ENCODE peak calls at places on chromosomes 4 and X, in four cellular contexts. Z is body of pancreas, J is tibial artery, K is thoracic aorta. E is an unnamed sample. For H3K9me3, the result is how much of the 10 kb centered on the place peaks cover.

GRCh38 chrX:9682456-9682855 is 83.2 kb downstream of the GPR143 start:
- DNase-seq in J (no peak), Z (no peak), K (no peak), E (no peak)

GRCh38 chr4:61877893-61878292 is 677.8 kb downstream of the ADGRL3 start:
- DNase-seq in J (no peak), K (no peak), Z (no peak), E (no peak)

GRCh38 chr4:146193628-146194027 is 18.1 kb downstream of the LSM6 start:
- DNase-seq in K (no peak), J (no peak), Z (no peak), E (no peak)

GRCh38 chrX:43474321-43474720 is 181.8 kb upstream of the MAOA start:
- DNase-seq in K (no peak), J (no peak), Z (no peak), E (no peak)

GRCh38 chr4:29326816-29327215 is 1393.4 kb upstream of the PCDH7 start:
- DNase-seq in J (no peak), K (no peak), Z (no peak), E (no peak)

GRCh38 chr4:88660446-88661294 is 37.0 kb downstream of the NAP1L5 start:
- DNase-seq in Z (no peak), J (no peak), K (no peak), E (no peak)

GRCh38 chr4:151475338-151475737 is 66.4 kb downstream of the FHIP1A start:
- DNase-seq in K (no peak), Z (no peak), J (no peak), E (no peak)

GRCh38 chrX:38225093-38225492 is 4.4 kb upstream of the SRPX start:
- DNase-seq in K (no peak), J (no peak), Z (no peak), E (no peak)

GRCh38 chrX:138711399-138712347 is at the start of gene FGF13:
- DNase-seq in J (peak), Z (peak), K (no peak), E (no peak)

GRCh38 chrX:103248553-103248952 is 6.4 kb downstream of the TCEAL8 start:
- DNase-seq in J (no peak), Z (no peak), K (no peak), E (no peak)

GRCh38 chrX:107602694-107603239 is 25.5 kb upstream of the PRPS1 start:
- DNase-seq in Z (no peak), K (no peak), J (no peak), E (no peak)

GRCh38 chr4:10416441-10416840 is 40.8 kb downstream of the ZNF518B start:
- DNase-seq in J (no peak), Z (no peak), K (no peak), E (no peak)

GRCh38 chr4:24881508-24882071 is 31.3 kb downstream of the CCDC149 start:
- DNase-seq in Z (no peak), K (no peak), J (no peak), E (no peak)

GRCh38 chr4:25448379-25449109 is 71.5 kb downstream of the ANAPC4 start:
- DNase-seq in Z (no peak), K (no peak), J (peak), E (peak)

GRCh38 chr4:182808673-182809416 is 108.3 kb downstream of the DCTD start:
- DNase-seq in Z (no peak), K (no peak), J (no peak), E (no peak)

GRCh38 chr4:150855981-150856510 is 159.0 kb downstream of the LRBA start:
- DNase-seq in Z (no peak), J (no peak), K (no peak), E (no peak)

GRCh38 chrX:130738638-130739195 is 164.3 kb downstream of the ENOX2 start:
- DNase-seq in J (no peak), K (no peak), Z (no peak), E (no peak)

GRCh38 chr4:31069151-31069550 is 349.0 kb downstream of the PCDH7 start:
- DNase-seq in J (no peak), K (no peak), Z (no peak), E (no peak)

GRCh38 chr4:149911995-149912394 is 96.4 kb upstream of the IQCM start:
- DNase-seq in K (no peak), J (no peak), Z (no peak), E (no peak)

GRCh38 chr4:173301518-173302201 is 32.5 kb downstream of the HMGB2 start:
- DNase-seq in Z (no peak), J (no peak), K (no peak), E (peak)

GRCh38 chrX:22969416-22969815 is 30.3 kb upstream of the DDX53 start:
- DNase-seq in K (no peak), J (no peak), Z (no peak), E (no peak)

GRCh38 chrX:39903343-39903742 is 194.4 kb downstream of the BCOR start:
- DNase-seq in Z (no peak), J (no peak), K (no peak), E (no peak)

GRCh38 chrX:109440475-109440874 is 41.4 kb downstream of the GUCY2F start:
- DNase-seq in Z (no peak), J (no peak), K (no peak), E (no peak)

GRCh38 chr4:128123036-128123435 is 61.9 kb downstream of the LARP1B start:
- DNase-seq in J (no peak), Z (no peak), K (no peak), E (no peak)

GRCh38 chr4:36351082-36351666 is 69.8 kb downstream of the DTHD1 start:
- DNase-seq in Z (peak), J (no peak), K (no peak), E (no peak)

GRCh38 chr4:127124919-127125318 is 507.8 kb upstream of the INTU start:
- DNase-seq in K (no peak), J (no peak), Z (no peak), E (no peak)

GRCh38 chrX:132433001-132433400 is 55.8 kb downstream of the MBNL3 start:
- DNase-seq in Z (no peak), K (no peak), J (no peak), E (no peak)

GRCh38 chrX:7062276-7062675 is 85.2 kb upstream of the STS start:
- DNase-seq in K (no peak), J (no peak), Z (no peak), E (no peak)

GRCh38 chrX:107716045-107716684 is 59.4 kb downstream of the TSC22D3 start:
- DNase-seq in Z (no peak), J (peak), K (no peak), E (no peak)

GRCh38 chr4:159150838-159151390 is 48.0 kb downstream of the RAPGEF2 start:
- DNase-seq in Z (no peak), K (no peak), J (no peak), E (no peak)

GRCh38 chrX:40008841-40009461 is 88.8 kb downstream of the BCOR start:
- DNase-seq in K (no peak), Z (peak), J (no peak), E (no peak)

GRCh38 chrX:118221733-118222132 is 105.1 kb upstream of the KLHL13 start:
- DNase-seq in Z (no peak), J (no peak), K (no peak), E (no peak)

GRCh38 chr4:182531555-182532162 is 288.5 kb downstream of the TENM3 start:
- DNase-seq in J (no peak), Z (no peak), K (no peak), E (no peak)

GRCh38 chr4:75924309-75924708 is 16.5 kb downstream of the NAAA start:
- DNase-seq in K (no peak), Z (no peak), J (no peak), E (no peak)

GRCh38 chr4:53908661-53909078 is 155.7 kb downstream of the CHIC2 start:
- DNase-seq in J (no peak), K (no peak), Z (peak), E (peak)

GRCh38 chr4:96016615-96017299 is 176.9 kb downstream of the PDHA2 start:
- DNase-seq in K (no peak), J (no peak), Z (no peak), E (no peak)

GRCh38 chr4:147821555-147821954 is 89.7 kb downstream of the ARHGAP10 start:
- DNase-seq in J (no peak), Z (no peak), K (no peak), E (no peak)

GRCh38 chrX:68428431-68428830 is 4.9 kb downstream of the OPHN1 start:
- DNase-seq in J (no peak), K (no peak), Z (no peak), E (no peak)

DNA sequence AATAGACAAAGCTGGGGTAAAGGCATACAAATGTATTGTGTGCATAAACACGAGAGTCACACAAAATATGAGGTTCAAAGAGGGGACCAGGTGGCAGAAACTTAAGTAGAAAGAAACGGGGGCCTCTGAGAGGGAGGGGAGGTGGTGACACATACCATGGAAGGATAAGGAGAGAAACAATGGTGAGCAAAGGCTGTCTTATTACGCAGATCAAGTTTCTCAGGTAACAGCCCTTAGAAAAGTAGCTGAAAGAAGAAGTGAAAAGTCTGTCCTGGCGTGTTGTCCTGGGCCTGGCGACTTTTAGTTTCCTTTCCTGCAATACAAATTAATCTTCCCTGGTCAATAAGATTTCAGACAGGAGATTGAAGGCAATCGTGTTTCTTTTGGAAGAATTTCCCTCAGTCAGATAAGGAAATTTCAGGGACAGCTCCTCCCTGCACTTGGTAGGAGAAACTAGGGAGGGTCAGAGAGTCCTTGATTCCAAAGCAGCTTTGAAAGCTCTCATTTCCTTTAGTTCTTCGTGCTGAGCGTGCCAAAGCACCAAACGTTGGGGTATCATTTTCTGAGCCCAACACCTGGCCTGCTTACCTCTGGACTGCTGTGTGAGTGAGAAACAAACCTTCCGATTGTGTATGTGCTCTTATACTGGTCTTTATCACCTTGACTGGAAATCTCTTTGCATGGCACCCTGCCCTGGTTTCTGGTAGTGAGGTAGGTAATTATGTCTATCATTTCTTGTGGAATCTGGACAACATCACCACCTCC is 676.7 kb upstream of the LCORL start:
- DNase-seq in Z (no peak), K (no peak), J (no peak), E (no peak)
- H3K27ac ChIP-seq in Z (no peak), K (no peak), J (no peak), E (no peak)

DNA sequence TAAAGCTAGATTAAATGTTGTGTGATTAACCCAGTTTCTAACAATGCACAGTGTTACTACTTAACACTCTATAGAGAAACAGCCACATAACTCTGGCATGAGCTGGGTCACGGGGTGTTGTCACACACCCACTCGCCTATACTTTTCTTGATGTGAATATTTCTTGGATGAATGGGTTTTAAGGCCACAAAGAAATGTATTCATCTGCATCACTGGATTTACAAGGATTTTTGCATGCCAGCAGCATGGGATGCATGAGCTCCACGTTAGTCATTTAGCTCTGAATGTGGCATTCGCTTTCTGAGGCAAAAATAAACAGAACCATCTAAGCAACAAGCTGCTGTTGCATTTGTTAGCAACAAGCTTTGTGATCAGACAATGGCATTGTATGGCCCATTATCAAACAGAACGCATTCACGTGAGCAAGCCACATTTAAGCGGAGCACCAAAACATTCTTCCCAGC is 89.7 kb downstream of the LRP2BP start:
- DNase-seq in J (no peak), Z (no peak), K (no peak), E (peak)
- TF ChIP-seq CTCF in J (no peak), Z (no peak), K (no peak), E (no peak)

GRCh38 chrX:81876437-81876836 is 674.5 kb downstream of the SH3BGRL start:
- DNase-seq in K (no peak), J (no peak), Z (no peak), E (no peak)
- H3K9me3 ChIP-seq in K (under half), J (under half), Z (under half), E (under half)

DNA sequence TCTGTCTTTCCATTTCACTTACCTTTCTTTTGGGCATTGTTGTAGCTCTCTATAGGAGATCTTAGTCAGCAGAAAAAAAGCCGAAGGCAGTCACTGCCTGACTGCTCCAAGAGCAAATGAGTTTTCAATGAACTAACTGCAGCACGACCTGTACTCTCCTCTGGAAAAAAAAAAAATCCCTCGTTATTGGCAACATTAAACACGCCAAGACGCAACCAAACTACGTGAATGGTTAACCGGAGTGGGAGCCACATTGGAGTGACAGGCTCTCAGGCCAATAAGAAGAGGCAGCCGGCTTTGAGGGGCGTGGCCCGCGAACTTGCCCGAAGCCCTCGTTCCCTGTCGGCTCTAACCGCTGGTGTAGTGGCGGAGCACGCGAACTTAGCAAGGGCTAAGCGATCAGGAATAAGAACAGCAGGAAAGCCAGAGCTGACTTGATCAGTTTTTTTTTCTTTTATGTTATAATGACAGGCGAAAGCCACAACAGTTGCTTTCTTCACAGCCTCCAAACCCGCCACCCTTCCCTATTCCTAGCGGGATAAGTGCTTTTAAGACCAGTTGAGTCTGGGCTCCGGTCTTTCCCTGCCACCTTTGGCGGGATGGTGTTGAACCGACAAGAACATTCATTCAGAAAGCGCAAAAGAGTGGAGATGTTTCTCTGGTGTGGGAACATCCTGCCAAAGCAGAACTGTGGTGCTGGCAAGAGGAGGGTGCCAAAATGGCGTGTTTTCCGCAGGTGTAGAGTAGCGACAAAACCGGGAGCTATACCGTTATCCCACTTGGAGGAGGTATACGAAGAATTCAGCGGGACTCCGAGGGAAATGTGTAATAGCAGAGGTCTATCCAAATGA is 80.0 kb downstream of the HMGN5 start:
- DNase-seq in J (peak), Z (peak), K (peak), E (peak)
- H3K27ac ChIP-seq in J (peak), Z (no peak), K (peak), E (no peak)

GRCh38 chr4:100314057-100314456 is 123.8 kb upstream of the DDIT4L start:
- DNase-seq in K (no peak), Z (no peak), J (no peak), E (no peak)

GRCh38 chr4:100306018-100306417 is 115.8 kb upstream of the DDIT4L start:
- DNase-seq in K (no peak), J (no peak), Z (no peak), E (no peak)

GRCh38 chr4:100312615-100313355 is 122.5 kb upstream of the DDIT4L start:
- DNase-seq in J (no peak), Z (no peak), K (no peak), E (no peak)

GRCh38 chr4:100311181-100311580 is 120.9 kb upstream of the DDIT4L start:
- DNase-seq in Z (no peak), J (no peak), K (no peak), E (no peak)
- TF ChIP-seq CTCF in Z (no peak), J (no peak), K (no peak), E (peak)

GRCh38 chrX:154325541-154325940 is 29.9 kb downstream of the TKTL1 start:
- DNase-seq in J (no peak), K (no peak), Z (no peak), E (no peak)

GRCh38 chrX:154329284-154329683 is 33.7 kb downstream of the TKTL1 start:
- DNase-seq in Z (no peak), J (no peak), K (no peak), E (no peak)

GRCh38 chrX:154332561-154332960 is 37.0 kb downstream of the TKTL1 start:
- DNase-seq in K (no peak), J (no peak), Z (no peak), E (no peak)

GRCh38 chrX:154327026-154327820 is 31.6 kb downstream of the TKTL1 start:
- DNase-seq in K (no peak), J (no peak), Z (no peak), E (no peak)

GRCh38 chrX:154328646-154329045 is 33.1 kb downstream of the TKTL1 start:
- DNase-seq in Z (no peak), J (no peak), K (no peak), E (no peak)
- H3K9me3 ChIP-seq in Z (under half), J (under half), K (under half), E (under half)

DNA sequence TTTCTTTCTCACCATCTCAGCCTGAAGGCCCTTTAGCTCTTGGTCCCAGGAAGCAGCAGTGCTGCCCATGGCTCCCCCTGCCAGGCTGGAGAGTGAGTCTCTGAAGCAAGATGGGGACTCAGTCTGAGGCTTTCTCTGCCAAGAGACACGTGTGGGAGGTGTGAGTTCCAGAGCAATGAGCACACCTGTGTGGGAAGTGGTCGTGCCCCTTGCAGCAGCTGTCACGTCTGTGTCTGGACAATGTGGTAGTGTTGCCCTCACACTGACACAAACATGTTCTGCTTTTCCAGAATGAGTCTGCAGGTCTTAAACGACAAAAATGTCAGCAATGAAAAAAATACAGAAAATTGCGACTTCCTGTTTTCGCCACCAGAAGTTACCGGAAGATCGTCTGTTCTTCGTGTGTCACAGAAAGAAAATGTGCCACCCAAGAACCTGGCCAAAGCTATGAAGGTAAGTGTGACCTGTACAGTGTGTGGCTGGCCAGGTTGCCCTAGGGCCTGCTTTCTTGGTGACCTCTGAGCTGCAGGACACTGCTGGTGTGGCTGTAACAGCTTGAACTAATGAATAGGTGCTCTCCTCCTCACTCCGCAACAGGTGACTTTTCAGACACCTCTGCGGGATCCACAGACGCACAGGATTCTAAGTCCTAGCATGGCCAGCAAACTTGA is 1.9 kb downstream of the TACC3 start:
- DNase-seq in Z (no peak), J (no peak), K (no peak), E (no peak)
- H3K27ac ChIP-seq in Z (no peak), J (no peak), K (peak), E (no peak)

GRCh38 chr4:16752150-16752549 is 146.3 kb downstream of the LDB2 start:
- DNase-seq in K (no peak), Z (no peak), J (no peak), E (no peak)
- TF ChIP-seq CTCF in K (no peak), Z (no peak), J (no peak), E (peak)

GRCh38 chr4:11463707-11464106 is 35.0 kb upstream of the HS3ST1 start:
- DNase-seq in Z (no peak), J (no peak), K (no peak), E (no peak)
- H3K9me3 ChIP-seq in Z (under half), J (under half), K (under half), E (under half)

GRCh38 chr4:163395055-163395454 is 51.4 kb downstream of the NPY5R start:
- DNase-seq in J (no peak), K (no peak), Z (no peak), E (no peak)

GRCh38 chr4:163393471-163393870 is 49.8 kb downstream of the NPY5R start:
- DNase-seq in K (no peak), J (no peak), Z (no peak), E (no peak)

GRCh38 chr4:163395758-163396157 is 52.1 kb downstream of the NPY5R start:
- DNase-seq in K (no peak), Z (no peak), J (no peak), E (no peak)

GRCh38 chr4:163392328-163392727 is 48.6 kb downstream of the NPY5R start:
- DNase-seq in Z (no peak), K (no peak), J (no peak), E (no peak)

DNA sequence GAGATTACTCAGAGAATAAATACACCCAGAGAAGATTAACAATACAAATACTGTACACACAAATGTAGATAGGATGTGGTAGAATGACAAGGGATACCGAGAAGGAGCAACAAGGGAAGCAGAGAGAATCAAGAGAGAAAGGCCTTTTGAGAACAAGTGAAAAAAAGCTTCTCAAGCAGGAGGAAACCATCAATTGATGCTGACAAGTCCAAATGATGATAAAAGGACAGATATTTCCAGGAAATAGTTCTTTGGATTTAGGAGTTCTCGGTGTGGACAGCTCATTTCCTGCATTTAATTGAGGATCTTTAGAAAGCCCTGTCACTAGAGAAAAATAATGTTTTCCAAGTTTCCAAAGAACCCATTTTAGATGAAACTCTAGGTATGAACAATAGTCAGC is 48.1 kb downstream of the NPY5R start:
- DNase-seq in Z (no peak), J (no peak), K (no peak), E (no peak)
- H3K27ac ChIP-seq in Z (no peak), J (no peak), K (no peak), E (no peak)